ENCODE peak calls at places on chromosome 17, in six cellular contexts. Y is cardiac fibroblast, E is DMS 273 treated with DMSO at 0.1 percent for 48 hours, B is NCI-H187, W is head of caudate nucleus, X is activated T-cell treated with anti-CD3 and anti-CD28 coated beads for 48 hours. V is an unnamed sample.

GRCh38 chr17:81510524-81510797 is 2.1 kb downstream of the ACTG1 start:
- DNase-seq in Y (no peak), E (no peak), B (no peak), W (no peak), X (no peak), V (no peak)

GRCh38 chr17:59161477-59161876 is 5.9 kb downstream of the PRR11 start:
- DNase-seq in Y (no peak), E (no peak), B (no peak), W (no peak), X (no peak), V (no peak)

GRCh38 chr17:16398270-16399267 is 16.8 kb upstream of the TRPV2 start:
- DNase-seq in Y (peak; percentile 14), E (no peak), B (no peak), W (no peak), X (no peak), V (peak; percentile 17)

GRCh38 chr17:29179232-29180036 is 764 bp downstream of the MYO18A start:
- DNase-seq in Y (no peak), E (no peak), B (peak; percentile 6), W (no peak), X (no peak), V (no peak)

GRCh38 chr17:48006936-48007703 is 30.5 kb downstream of the COPZ2 start:
- DNase-seq in Y (no peak), E (no peak), B (no peak), W (no peak), X (no peak), V (no peak)

GRCh38 chr17:13761221-13761620 is 159.5 kb upstream of the HS3ST3A1 start:
- DNase-seq in Y (no peak), E (no peak), B (no peak), W (no peak), X (no peak), V (no peak)

GRCh38 chr17:35373984-35374765 is 754 bp upstream of the SLFN11 start:
- DNase-seq in Y (peak; percentile 72), E (no peak), B (peak; percentile 65), W (peak; percentile 57), X (peak; percentile 55), V (peak; percentile 41)

GRCh38 chr17:70144260-70144846 is 25.0 kb upstream of the KCNJ2 start:
- DNase-seq in Y (peak; percentile 70), E (no peak), B (no peak), W (no peak), X (no peak), V (no peak)

GRCh38 chr17:75249564-75249963 is 11.8 kb downstream of the GGA3 start:
- DNase-seq in Y (no peak), E (no peak), B (no peak), W (no peak), X (no peak), V (no peak)

GRCh38 chr17:72580321-72581127 is 459.7 kb downstream of the SOX9 start:
- DNase-seq in Y (no peak), E (no peak), B (no peak), W (peak; percentile 78), X (no peak), V (no peak)

GRCh38 chr17:39648876-39649430 is 12.0 kb downstream of the STARD3 start:
- DNase-seq in Y (no peak), E (no peak), B (no peak), W (no peak), X (no peak), V (no peak)

GRCh38 chr17:1608676-1609075 is 20.0 kb downstream of the SLC43A2 start:
- DNase-seq in Y (no peak), E (no peak), B (no peak), W (no peak), X (no peak), V (no peak)

GRCh38 chr17:42120161-42121065 is 754 bp downstream of the KAT2A start:
- DNase-seq in Y (no peak), E (no peak), B (no peak), W (no peak), X (peak; percentile 29), V (no peak)

GRCh38 chr17:58281511-58282011 is 826 bp upstream of the MPO start:
- DNase-seq in Y (no peak), E (peak; percentile 15), B (no peak), W (no peak), X (no peak), V (no peak)

GRCh38 chr17:56548661-56549060 is 44.8 kb upstream of the NOG start:
- DNase-seq in Y (no peak), E (no peak), B (no peak), W (no peak), X (no peak), V (no peak)

GRCh38 chr17:81522491-81523125 is 5.6 kb upstream of the FSCN2 start:
- DNase-seq in Y (no peak), E (no peak), B (no peak), W (no peak), X (no peak), V (no peak)

GRCh38 chr17:42273474-42274272 is 2.5 kb downstream of the STAT5B start:
- DNase-seq in Y (no peak), E (no peak), B (no peak), W (no peak), X (no peak), V (no peak)

GRCh38 chr17:78616946-78617345 is 39.8 kb upstream of the DNAH17 start:
- DNase-seq in Y (no peak), E (no peak), B (no peak), W (no peak), X (no peak), V (no peak)

GRCh38 chr17:28901866-28902818 is 737 bp downstream of the DHRS13 start:
- DNase-seq in Y (no peak), E (no peak), B (no peak), W (peak; percentile 55), X (peak; percentile 55), V (peak; percentile 47)

GRCh38 chr17:28807925-28808641 is 34.5 kb downstream of the FAM222B start:
- DNase-seq in Y (peak; percentile 91), E (no peak), B (no peak), W (no peak), X (no peak), V (peak; percentile 62)

GRCh38 chr17:48904428-48904827 is 3.8 kb upstream of the UBE2Z start:
- DNase-seq in Y (no peak), E (no peak), B (no peak), W (no peak), X (no peak), V (no peak)

GRCh38 chr17:5552841-5553240 is 31.5 kb downstream of the NLRP1 start:
- DNase-seq in Y (no peak), E (no peak), B (no peak), W (no peak), X (no peak), V (no peak)

GRCh38 chr17:71511266-71511995 is 609.4 kb upstream of the SOX9 start:
- DNase-seq in Y (no peak), E (peak; percentile 84), B (peak; percentile 32), W (no peak), X (no peak), V (no peak)

V was measured in adrenal gland.